ENCODE peak calls at places on chromosomes 5 and 9, in eight cellular contexts. J, D, Z, M, T, V, B and W are unnamed samples.

GRCh38 chr5:26024774-26025173 is 1013.6 kb downstream of the CDH9 start:
- DNase-seq in J (no peak), D (no peak), Z (peak), M (no peak), T (no peak), V (peak), B (no peak), W (no peak)

GRCh38 chr5:38825494-38825893 is 20.3 kb upstream of the OSMR start:
- DNase-seq in J (peak), D (no peak), Z (no peak), M (peak), T (no peak), V (no peak), B (no peak), W (no peak)

GRCh38 chr9:113578877-113579269 is 115.3 kb downstream of the RGS3 start:
- DNase-seq in J (peak), D (no peak), Z (no peak), M (peak), T (peak), V (no peak), B (peak), W (peak)

GRCh38 chr5:171023508-171023907 is 161.7 kb downstream of the RANBP17 start:
- DNase-seq in J (no peak), D (no peak), Z (no peak), M (peak), T (no peak), V (no peak), B (no peak), W (no peak)

GRCh38 chr5:175868348-175868723 is 3.0 kb upstream of the CPLX2 start:
- DNase-seq in J (no peak), D (no peak), Z (no peak), M (no peak), T (no peak), V (no peak), B (no peak), W (no peak)

GRCh38 chr9:90219548-90220118 is 423.0 kb downstream of the DIRAS2 start:
- DNase-seq in J (no peak), D (no peak), Z (peak), M (no peak), T (peak), V (peak), B (no peak), W (no peak)

GRCh38 chr9:84744195-84744594 is 74.7 kb downstream of the NTRK2 start:
- DNase-seq in J (no peak), D (no peak), Z (no peak), M (no peak), T (no peak), V (no peak), B (no peak), W (no peak)

GRCh38 chr9:96441798-96442445 is 8.0 kb upstream of the HABP4 start:
- DNase-seq in J (no peak), D (no peak), Z (peak), M (peak), T (no peak), V (no peak), B (no peak), W (no peak)

GRCh38 chr5:157400741-157401140 is 59.3 kb upstream of the NIPAL4 start:
- DNase-seq in J (peak), D (no peak), Z (no peak), M (no peak), T (no peak), V (no peak), B (no peak), W (no peak)

GRCh38 chr5:139481580-139482049 is 943 bp downstream of the STING1 start:
- DNase-seq in J (no peak), D (no peak), Z (no peak), M (peak), T (no peak), V (no peak), B (no peak), W (no peak)

GRCh38 chr5:16755641-16756040 is 138.8 kb upstream of the RETREG1 start:
- DNase-seq in J (no peak), D (no peak), Z (no peak), M (no peak), T (no peak), V (no peak), B (no peak), W (no peak)

GRCh38 chr5:154193636-154194035 is 3.1 kb downstream of the GALNT10 start:
- DNase-seq in J (no peak), D (no peak), Z (no peak), M (no peak), T (no peak), V (no peak), B (no peak), W (no peak)

GRCh38 chr5:109688647-109688998 is 1.1 kb upstream of the MAN2A1 start:
- DNase-seq in J (peak), D (no peak), Z (no peak), M (peak), T (no peak), V (no peak), B (no peak), W (no peak)

GRCh38 chr9:118302721-118303120 is 598.5 kb downstream of the TLR4 start:
- DNase-seq in J (no peak), D (no peak), Z (no peak), M (no peak), T (no peak), V (no peak), B (no peak), W (no peak)

GRCh38 chr5:127878174-127878750 is 175.1 kb downstream of the CCDC192 start:
- DNase-seq in J (peak), D (no peak), Z (peak), M (peak), T (peak), V (peak), B (no peak), W (no peak)

GRCh38 chr5:143147918-143148317 is 255.6 kb downstream of the NR3C1 start:
- DNase-seq in J (peak), D (no peak), Z (no peak), M (no peak), T (no peak), V (no peak), B (no peak), W (no peak)

GRCh38 chr5:163913548-163913947 is 408.1 kb downstream of the MAT2B start:
- DNase-seq in J (no peak), D (no peak), Z (no peak), M (no peak), T (no peak), V (no peak), B (no peak), W (no peak)

GRCh38 chr5:68225911-68226563 is 10.5 kb downstream of the PIK3R1 start:
- DNase-seq in J (no peak), D (no peak), Z (peak), M (no peak), T (no peak), V (no peak), B (peak), W (no peak)

GRCh38 chr5:13359326-13359725 is 585.2 kb downstream of the DNAH5 start:
- DNase-seq in J (peak), D (no peak), Z (no peak), M (peak), T (no peak), V (no peak), B (no peak), W (peak)

GRCh38 chr5:17252543-17252942 is 35.1 kb downstream of the BASP1 start:
- DNase-seq in J (peak), D (no peak), Z (no peak), M (peak), T (no peak), V (no peak), B (no peak), W (no peak)

GRCh38 chr5:97266576-97266975 is 83.5 kb upstream of the RIOK2 start:
- DNase-seq in J (no peak), D (no peak), Z (no peak), M (peak), T (no peak), V (no peak), B (no peak), W (peak)

GRCh38 chr5:124902097-124902821 is 155.8 kb upstream of the ZNF608 start:
- DNase-seq in J (peak), D (no peak), Z (peak), M (peak), T (no peak), V (no peak), B (no peak), W (peak)

DNA sequence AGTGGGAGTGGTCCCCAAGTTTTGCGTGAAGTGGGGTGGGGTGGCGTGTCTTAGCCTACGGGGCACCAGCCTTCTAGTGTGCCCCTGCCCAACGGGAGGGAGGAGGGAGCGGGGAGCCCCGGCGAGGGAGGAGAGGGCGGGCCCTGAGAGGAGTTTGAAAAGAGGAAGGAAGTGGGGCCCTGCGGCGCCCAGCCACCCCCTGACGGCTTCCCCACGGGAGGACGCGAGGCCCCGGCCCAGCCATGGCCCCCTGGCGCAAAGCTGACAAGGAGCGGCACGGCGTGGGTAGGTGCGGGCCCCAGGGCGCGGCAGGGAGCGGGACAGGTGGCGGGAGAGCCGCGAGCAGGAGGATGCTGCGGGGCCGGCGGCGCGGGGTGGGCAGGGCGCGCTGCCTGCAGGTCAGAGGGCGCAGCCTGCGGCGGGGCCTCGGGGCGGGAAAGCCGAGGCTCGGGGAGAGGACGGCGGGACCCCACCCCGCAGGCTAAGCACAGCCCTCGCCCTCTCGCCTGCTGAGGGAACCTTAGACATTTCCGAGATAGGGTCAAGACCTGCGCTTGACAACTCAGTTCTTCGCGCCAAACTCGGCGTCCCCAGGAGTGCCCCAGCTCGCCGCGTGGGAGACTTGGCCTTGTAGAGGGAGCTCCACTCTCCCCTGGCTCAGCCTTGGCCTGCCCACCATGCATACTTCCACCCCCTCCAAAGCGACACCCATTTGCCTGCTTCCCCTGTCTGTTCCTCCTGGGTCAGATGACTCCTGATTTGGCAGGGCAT is at the start of gene DOCK2:
- DNase-seq in J (no peak), D (no peak), Z (no peak), M (no peak), T (peak), V (no peak), B (peak), W (no peak)
- H3K4me3 ChIP-seq in J (peak), D (peak), Z (peak), M (peak), T (peak), V (peak), B (peak), W (peak)

GRCh38 chr5:149834246-149834855 is 104.2 kb downstream of the PPARGC1B start:
- DNase-seq in J (peak), D (peak), Z (peak), M (peak), T (peak), V (peak), B (no peak), W (peak)
- TF ChIP-seq CTCF in J (peak), D (peak), Z (peak), M (peak), T (peak), V (peak), B (peak), W (peak)

GRCh38 chr9:93501406-93501805 is 48.0 kb upstream of the FAM120AOS start:
- DNase-seq in J (peak), D (no peak), Z (no peak), M (peak), T (no peak), V (no peak), B (no peak), W (no peak)

GRCh38 chr9:93503381-93503780 is 50.0 kb upstream of the FAM120AOS start:
- DNase-seq in J (no peak), D (no peak), Z (no peak), M (no peak), T (no peak), V (no peak), B (no peak), W (no peak)

GRCh38 chr9:93496285-93496684 is 42.9 kb upstream of the FAM120AOS start:
- DNase-seq in J (no peak), D (no peak), Z (no peak), M (no peak), T (no peak), V (no peak), B (no peak), W (no peak)

GRCh38 chr9:93505518-93506123 is 52.2 kb upstream of the FAM120AOS start:
- DNase-seq in J (no peak), D (no peak), Z (no peak), M (peak), T (no peak), V (no peak), B (no peak), W (no peak)

GRCh38 chr9:93500571-93501298 is 47.4 kb upstream of the FAM120AOS start:
- DNase-seq in J (no peak), D (no peak), Z (no peak), M (no peak), T (no peak), V (no peak), B (no peak), W (no peak)
- H3K4me3 ChIP-seq in J (no peak), D (no peak), Z (no peak), M (peak), T (no peak), V (no peak), B (peak), W (no peak)

DNA sequence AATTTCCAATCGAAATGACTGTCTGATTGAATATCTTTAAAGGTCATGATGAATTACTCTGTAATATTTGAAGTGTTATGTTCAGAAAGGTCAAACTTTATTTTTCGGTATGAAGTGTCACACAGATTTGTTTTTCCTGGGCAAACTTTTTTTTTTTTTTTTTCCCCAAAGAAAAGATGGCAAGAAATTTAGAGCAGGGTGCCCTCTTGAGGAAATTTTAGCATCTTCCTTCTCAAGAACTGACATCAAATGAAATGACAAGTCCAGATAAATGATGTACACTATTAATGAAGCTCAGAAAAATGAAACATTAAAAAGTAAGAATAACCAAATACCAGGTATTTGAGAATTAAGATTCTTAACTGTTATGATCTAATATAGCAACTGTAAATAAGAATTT is 123.6 kb downstream of the INVS start:
- DNase-seq in J (peak), D (no peak), Z (no peak), M (peak), T (no peak), V (no peak), B (no peak), W (peak)
- TF ChIP-seq CTCF in J (peak), D (peak), Z (peak), M (peak), T (no peak), V (no peak), B (peak), W (peak)

GRCh38 chr9:134159566-134160245 is 4.7 kb downstream of the RNU6ATAC start:
- DNase-seq in J (no peak), D (no peak), Z (no peak), M (no peak), T (no peak), V (no peak), B (no peak), W (no peak)
- H3K4me3 ChIP-seq in J (no peak), D (no peak), Z (no peak), M (no peak), T (no peak), V (no peak), B (no peak), W (no peak)

GRCh38 chr9:74570879-74571512 is 73.9 kb downstream of the RORB start:
- DNase-seq in J (peak), D (no peak), Z (peak), M (peak), T (no peak), V (no peak), B (no peak), W (peak)
- TF ChIP-seq CTCF in J (peak), D (peak), Z (peak), M (peak), T (peak), V (no peak), B (peak), W (peak)

DNA sequence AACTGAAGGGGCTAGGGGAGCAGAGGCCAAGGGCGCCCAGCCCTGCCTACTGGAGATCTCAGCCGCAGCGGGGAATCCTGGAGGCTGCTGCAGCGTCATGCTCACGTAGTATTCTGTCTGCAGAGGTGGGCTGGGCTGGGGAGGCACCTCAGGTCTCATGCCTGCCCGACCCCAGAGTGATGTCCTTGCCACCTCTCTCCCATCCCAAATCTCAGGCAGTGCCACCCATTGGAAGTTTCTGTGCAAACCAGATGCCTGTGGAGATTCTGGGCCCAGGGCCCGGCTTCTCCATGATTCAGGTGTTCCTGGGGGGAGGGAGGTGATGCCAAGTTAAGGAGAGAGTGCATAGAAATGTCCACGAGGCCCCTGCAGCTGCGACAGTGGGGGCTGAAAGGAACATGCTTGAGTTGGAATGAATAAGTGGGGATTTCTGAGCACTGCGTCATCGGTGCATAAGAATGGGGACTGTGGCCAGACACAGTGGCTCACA is 72.0 kb downstream of the ANKRD33B start:
- DNase-seq in J (no peak), D (no peak), Z (no peak), M (no peak), T (no peak), V (no peak), B (no peak), W (no peak)
- H3K4me3 ChIP-seq in J (no peak), D (no peak), Z (no peak), M (no peak), T (no peak), V (no peak), B (no peak), W (no peak)

GRCh38 chr5:60399507-60399906 is 300.5 kb downstream of the DEPDC1B start:
- DNase-seq in J (no peak), D (no peak), Z (no peak), M (no peak), T (no peak), V (no peak), B (no peak), W (no peak)

GRCh38 chr5:60395712-60396329 is 304.1 kb downstream of the DEPDC1B start:
- DNase-seq in J (no peak), D (no peak), Z (no peak), M (no peak), T (no peak), V (no peak), B (no peak), W (no peak)
- TF ChIP-seq CTCF in J (no peak), D (no peak), Z (peak), M (no peak), T (no peak), V (no peak), B (no peak), W (no peak)

GRCh38 chr9:17578911-17579793 is at the start of gene SH3GL2:
- DNase-seq in J (peak), D (no peak), Z (peak), M (peak), T (peak), V (peak), B (peak), W (no peak)
- H3K4me3 ChIP-seq in J (peak), D (peak), Z (peak), M (peak), T (peak), V (peak), B (peak), W (peak)